ENCODE peak calls at places on chromosome 11, in eight cellular contexts. K is cardiac fibroblast; F is CD4-positive, alpha-beta memory T cell; U is heart left ventricle; Z is mammary epithelial cell; Y is mesendoderm; T is naive thymus-derived CD4-positive, alpha-beta T cell; V is brain microvascular endothelial cell. P is an unnamed sample.

GRCh38 chr11:60942207-60942606 is 9.8 kb downstream of the SLC15A3 start:
- DNase-seq in K (no peak), F (no peak), U (no peak), Z (no peak), Y (no peak), T (no peak), V (no peak), P (no peak)

GRCh38 chr11:12560861-12561260 is 113.4 kb upstream of the TEAD1 start:
- DNase-seq in K (no peak), F (no peak), U (no peak), Z (no peak), Y (no peak), T (no peak), V (no peak), P (no peak)

GRCh38 chr11:116170526-116171120 is 602.2 kb downstream of the BUD13 start:
- DNase-seq in K (no peak), F (no peak), U (no peak), Z (no peak), Y (no peak), T (no peak), V (no peak), P (no peak)

GRCh38 chr11:3164540-3165151 is 464 bp downstream of the OSBPL5 start:
- DNase-seq in K (no peak), F (no peak), U (peak), Z (no peak), Y (peak), T (no peak), V (no peak), P (no peak)

GRCh38 chr11:47003180-47003877 is 66.8 kb downstream of the CSTPP1 start:
- DNase-seq in K (no peak), F (no peak), U (peak), Z (no peak), Y (no peak), T (no peak), V (no peak), P (no peak)

GRCh38 chr11:117546431-117547160 is 218.9 kb downstream of the CEP164 start:
- DNase-seq in K (no peak), F (no peak), U (no peak), Z (no peak), Y (no peak), T (no peak), V (no peak), P (no peak)

GRCh38 chr11:20634044-20634443 is 34.6 kb downstream of the SLC6A5 start:
- DNase-seq in K (peak), F (no peak), U (no peak), Z (no peak), Y (peak), T (no peak), V (no peak), P (no peak)

GRCh38 chr11:121350314-121351046 is 57.9 kb downstream of the SC5D start:
- DNase-seq in K (no peak), F (no peak), U (no peak), Z (no peak), Y (no peak), T (no peak), V (no peak), P (no peak)

GRCh38 chr11:108912587-108912986 is 247.7 kb downstream of the DDX10 start:
- DNase-seq in K (peak), F (no peak), U (no peak), Z (peak), Y (peak), T (no peak), V (peak), P (no peak)

GRCh38 chr11:29063630-29064361 is 953.0 kb downstream of the KCNA4 start:
- DNase-seq in K (peak), F (no peak), U (no peak), Z (no peak), Y (no peak), T (no peak), V (no peak), P (no peak)

GRCh38 chr11:109241988-109242387 is 180.0 kb upstream of the C11orf87 start:
- DNase-seq in K (no peak), F (no peak), U (no peak), Z (peak), Y (peak), T (no peak), V (no peak), P (no peak)

GRCh38 chr11:78327945-78328344 is 89.7 kb downstream of the GAB2 start:
- DNase-seq in K (no peak), F (no peak), U (no peak), Z (no peak), Y (no peak), T (no peak), V (no peak), P (no peak)

GRCh38 chr11:2089536-2090165 is 49.5 kb downstream of the IGF2 start:
- DNase-seq in K (peak), F (no peak), U (peak), Z (peak), Y (peak), T (no peak), V (no peak), P (no peak)

GRCh38 chr11:14183973-14184372 is 175.0 kb downstream of the RRAS2 start:
- DNase-seq in K (no peak), F (no peak), U (no peak), Z (no peak), Y (no peak), T (no peak), V (no peak), P (no peak)

GRCh38 chr11:90364527-90364926 is 141.7 kb upstream of the CHORDC1 start:
- DNase-seq in K (no peak), F (no peak), U (no peak), Z (peak), Y (no peak), T (no peak), V (no peak), P (no peak)

GRCh38 chr11:112858289-112859023 is 102.8 kb upstream of the NCAM1 start:
- DNase-seq in K (no peak), F (no peak), U (no peak), Z (no peak), Y (no peak), T (no peak), V (no peak), P (no peak)

GRCh38 chr11:114125959-114126358 is 66.4 kb downstream of the ZBTB16 start:
- DNase-seq in K (no peak), F (no peak), U (no peak), Z (no peak), Y (no peak), T (no peak), V (no peak), P (no peak)

GRCh38 chr11:45881708-45882368 is 3.6 kb upstream of the MAPK8IP1 start:
- DNase-seq in K (no peak), F (no peak), U (no peak), Z (no peak), Y (no peak), T (no peak), V (no peak), P (no peak)

GRCh38 chr11:76233936-76234703 is 27.8 kb upstream of the WNT11 start:
- DNase-seq in K (peak), F (no peak), U (peak), Z (peak), Y (no peak), T (no peak), V (no peak), P (no peak)

GRCh38 chr11:2569731-2570210 is 125.0 kb downstream of the KCNQ1 start:
- DNase-seq in K (no peak), F (no peak), U (peak), Z (no peak), Y (no peak), T (no peak), V (no peak), P (no peak)

GRCh38 chr11:3642071-3642951 is 519 bp upstream of the ART5 start:
- DNase-seq in K (peak), F (peak), U (peak), Z (peak), Y (peak), T (peak), V (peak), P (peak)

GRCh38 chr11:103633819-103634590 is 402.4 kb upstream of the DDI1 start:
- DNase-seq in K (no peak), F (no peak), U (no peak), Z (no peak), Y (no peak), T (no peak), V (no peak), P (no peak)

GRCh38 chr11:118912742-118913410 is 12.8 kb downstream of the BCL9L start:
- DNase-seq in K (peak), F (no peak), U (no peak), Z (peak), Y (peak), T (no peak), V (no peak), P (no peak)

GRCh38 chr11:46315783-46316563 is 31.3 kb upstream of the DGKZ start:
- DNase-seq in K (no peak), F (no peak), U (peak), Z (no peak), Y (no peak), T (no peak), V (no peak), P (no peak)

GRCh38 chr11:65651589-65652510 is 10.9 kb downstream of the RELA start:
- DNase-seq in K (peak), F (no peak), U (peak), Z (peak), Y (no peak), T (no peak), V (no peak), P (no peak)

GRCh38 chr11:77842451-77843121 is 21.6 kb downstream of the AAMDC start:
- DNase-seq in K (peak), F (no peak), U (no peak), Z (no peak), Y (no peak), T (no peak), V (peak), P (no peak)

GRCh38 chr11:85088286-85088685 is 538.9 kb downstream of the DLG2 start:
- DNase-seq in K (peak), F (no peak), U (no peak), Z (no peak), Y (no peak), T (no peak), V (no peak), P (no peak)

GRCh38 chr11:111775024-111775710 is 9.0 kb upstream of the PPP2R1B start:
- DNase-seq in K (peak), F (no peak), U (peak), Z (no peak), Y (no peak), T (no peak), V (no peak), P (no peak)

GRCh38 chr11:130897262-130898182 is 18.8 kb downstream of the SNX19 start:
- DNase-seq in K (peak), F (no peak), U (peak), Z (peak), Y (no peak), T (no peak), V (peak), P (no peak)

GRCh38 chr11:128324531-128325141 is 262.7 kb downstream of the ETS1 start:
- DNase-seq in K (no peak), F (peak), U (no peak), Z (no peak), Y (no peak), T (peak), V (no peak), P (peak)

GRCh38 chr11:33065445-33066178 is 26.2 kb downstream of the TCP11L1 start:
- DNase-seq in K (peak), F (peak), U (peak), Z (peak), Y (peak), T (peak), V (peak), P (peak)

GRCh38 chr11:78138694-78139421 is 568 bp downstream of the ALG8 start:
- DNase-seq in K (peak), F (no peak), U (no peak), Z (peak), Y (peak), T (peak), V (peak), P (no peak)

GRCh38 chr11:65184146-65184545 is 2.4 kb downstream of the CAPN1 start:
- DNase-seq in K (no peak), F (no peak), U (no peak), Z (no peak), Y (peak), T (no peak), V (no peak), P (no peak)

GRCh38 chr11:34173050-34173449 is 67.6 kb downstream of the NAT10 start:
- DNase-seq in K (no peak), F (no peak), U (no peak), Z (no peak), Y (no peak), T (no peak), V (no peak), P (no peak)

GRCh38 chr11:121615506-121615905 is 162.7 kb upstream of the SORL1-AS1 start:
- DNase-seq in K (peak), F (no peak), U (no peak), Z (peak), Y (no peak), T (no peak), V (peak), P (no peak)

GRCh38 chr11:46918087-46918751 is at the start of gene LRP4:
- DNase-seq in K (no peak), F (no peak), U (peak), Z (no peak), Y (peak), T (peak), V (no peak), P (peak)

GRCh38 chr11:17389957-17390649 is 1.6 kb upstream of the KCNJ11 start:
- DNase-seq in K (no peak), F (no peak), U (no peak), Z (no peak), Y (no peak), T (no peak), V (no peak), P (no peak)

GRCh38 chr11:17388609-17389204 is at the start of gene KCNJ11:
- DNase-seq in K (no peak), F (no peak), U (no peak), Z (no peak), Y (peak), T (no peak), V (no peak), P (no peak)

GRCh38 chr11:17387811-17388210 is 648 bp downstream of the KCNJ11 start:
- DNase-seq in K (no peak), F (no peak), U (no peak), Z (no peak), Y (no peak), T (no peak), V (no peak), P (no peak)

GRCh38 chr11:17387280-17387679 is 1.2 kb downstream of the KCNJ11 start:
- DNase-seq in K (no peak), F (no peak), U (no peak), Z (no peak), Y (no peak), T (no peak), V (no peak), P (no peak)

GRCh38 chr11:17389205-17389956 is 922 bp upstream of the KCNJ11 start:
- DNase-seq in K (peak), F (peak), U (peak), Z (peak), Y (peak), T (peak), V (no peak), P (peak)
- H3K4me3 ChIP-seq in K (peak), F (peak), U (peak), Z (peak), Y (peak), T (peak), V (peak), P (peak)

DNA sequence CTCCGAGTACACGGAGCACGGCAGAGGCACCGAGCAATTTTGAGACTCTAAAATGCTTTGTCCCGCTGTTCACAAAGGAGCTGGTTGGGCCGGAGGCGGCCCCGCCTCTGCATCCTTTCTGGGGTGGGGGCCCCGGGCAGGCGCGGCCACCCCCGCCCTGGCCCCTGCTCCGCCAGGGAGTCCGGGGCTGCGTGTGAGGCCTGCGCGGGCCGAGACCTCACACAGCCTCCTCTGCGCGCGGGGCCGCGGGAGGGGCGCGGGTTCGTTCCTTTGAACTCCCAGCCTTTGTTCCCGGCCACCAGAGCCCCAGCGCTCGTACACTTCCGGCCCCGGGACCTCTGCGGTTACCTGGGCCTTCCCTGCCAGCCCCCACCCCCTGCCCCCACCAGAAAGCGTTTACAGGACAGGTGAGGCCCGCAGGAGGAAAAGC is 1.6 kb downstream of the FGF19 start:
- DNase-seq in K (no peak), F (no peak), U (no peak), Z (no peak), Y (peak), T (no peak), V (no peak), P (no peak)
- H3K4me3 ChIP-seq in K (no peak), F (no peak), U (no peak), Z (no peak), Y (no peak), T (no peak), V (no peak), P (no peak)

GRCh38 chr11:567629-568258 is 7.0 kb downstream of the RASSF7 start:
- DNase-seq in K (no peak), F (no peak), U (no peak), Z (no peak), Y (no peak), T (no peak), V (no peak), P (peak)

GRCh38 chr11:569273-569885 is 6.9 kb upstream of the PHRF1 start:
- DNase-seq in K (no peak), F (no peak), U (peak), Z (no peak), Y (no peak), T (no peak), V (no peak), P (no peak)

GRCh38 chr11:565921-566509 is 5.2 kb downstream of the RASSF7 start:
- DNase-seq in K (no peak), F (no peak), U (no peak), Z (no peak), Y (peak), T (no peak), V (no peak), P (no peak)

GRCh38 chr11:568306-569259 is 7.7 kb upstream of the PHRF1 start:
- DNase-seq in K (peak), F (peak), U (peak), Z (peak), Y (peak), T (peak), V (peak), P (peak)

DNA sequence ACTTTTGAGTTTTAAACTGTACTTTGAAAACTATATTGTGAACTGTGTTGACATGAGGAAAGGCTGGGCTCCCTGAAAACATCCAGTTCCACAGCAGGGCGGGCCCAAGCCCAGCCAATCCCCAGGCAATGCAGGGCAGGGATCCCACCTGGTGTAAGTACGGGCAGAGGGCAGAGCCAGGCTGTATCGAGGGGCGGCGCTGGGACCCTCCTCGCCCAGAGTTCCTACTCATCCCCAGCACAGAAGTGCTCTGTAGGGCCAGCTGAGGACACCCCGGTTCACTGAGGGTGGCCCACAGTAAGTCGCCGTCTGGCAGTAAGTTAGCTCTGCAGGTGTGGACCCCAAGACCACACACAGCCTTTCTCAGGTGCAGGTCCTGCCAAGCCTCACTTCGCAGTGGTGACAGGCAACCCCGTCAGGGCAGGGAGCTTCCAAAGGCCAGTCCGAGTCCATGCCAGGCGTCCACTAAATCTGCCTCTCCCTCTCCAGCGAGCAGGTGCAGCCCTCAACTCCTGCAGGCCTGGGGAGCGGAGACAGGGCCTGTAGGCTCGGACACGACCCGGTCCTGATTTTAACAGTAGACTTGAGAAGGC is 6.4 kb downstream of the RASSF7 start:
- DNase-seq in K (no peak), F (no peak), U (no peak), Z (no peak), Y (no peak), T (no peak), V (no peak), P (no peak)
- H3K4me3 ChIP-seq in K (peak), F (no peak), U (peak), Z (peak), Y (no peak), T (no peak), V (no peak), P (no peak)

GRCh38 chr11:36564376-36565032 is 3.3 kb upstream of the RAG1 start:
- DNase-seq in K (peak), F (peak), U (peak), Z (peak), Y (peak), T (no peak), V (peak), P (no peak)
- H3K4me3 ChIP-seq in K (peak), F (no peak), U (peak), Z (peak), Y (no peak), T (no peak), V (peak), P (no peak)

GRCh38 chr11:41398175-41398574 is 61.3 kb downstream of the LRRC4C start:
- DNase-seq in K (no peak), F (no peak), U (no peak), Z (no peak), Y (no peak), T (no peak), V (no peak), P (no peak)

GRCh38 chr11:41400124-41400523 is 59.3 kb downstream of the LRRC4C start:
- DNase-seq in K (no peak), F (no peak), U (no peak), Z (no peak), Y (no peak), T (no peak), V (no peak), P (no peak)

GRCh38 chr11:41392591-41392990 is 66.9 kb downstream of the LRRC4C start:
- DNase-seq in K (no peak), F (no peak), U (no peak), Z (no peak), Y (peak), T (no peak), V (no peak), P (no peak)

GRCh38 chr11:41394562-41395160 is 64.8 kb downstream of the LRRC4C start:
- DNase-seq in K (no peak), F (no peak), U (no peak), Z (no peak), Y (no peak), T (no peak), V (no peak), P (no peak)
- H3K4me3 ChIP-seq in K (no peak), F (no peak), U (no peak), Z (no peak), Y (no peak), T (no peak), V (no peak), P (no peak)

GRCh38 chr11:44316388-44317240 is 6.7 kb upstream of the ALX4 start:
- DNase-seq in K (no peak), F (no peak), U (no peak), Z (no peak), Y (no peak), T (no peak), V (no peak), P (no peak)
- H3K4me3 ChIP-seq in K (peak), F (no peak), U (peak), Z (peak), Y (peak), T (no peak), V (peak), P (peak)

DNA sequence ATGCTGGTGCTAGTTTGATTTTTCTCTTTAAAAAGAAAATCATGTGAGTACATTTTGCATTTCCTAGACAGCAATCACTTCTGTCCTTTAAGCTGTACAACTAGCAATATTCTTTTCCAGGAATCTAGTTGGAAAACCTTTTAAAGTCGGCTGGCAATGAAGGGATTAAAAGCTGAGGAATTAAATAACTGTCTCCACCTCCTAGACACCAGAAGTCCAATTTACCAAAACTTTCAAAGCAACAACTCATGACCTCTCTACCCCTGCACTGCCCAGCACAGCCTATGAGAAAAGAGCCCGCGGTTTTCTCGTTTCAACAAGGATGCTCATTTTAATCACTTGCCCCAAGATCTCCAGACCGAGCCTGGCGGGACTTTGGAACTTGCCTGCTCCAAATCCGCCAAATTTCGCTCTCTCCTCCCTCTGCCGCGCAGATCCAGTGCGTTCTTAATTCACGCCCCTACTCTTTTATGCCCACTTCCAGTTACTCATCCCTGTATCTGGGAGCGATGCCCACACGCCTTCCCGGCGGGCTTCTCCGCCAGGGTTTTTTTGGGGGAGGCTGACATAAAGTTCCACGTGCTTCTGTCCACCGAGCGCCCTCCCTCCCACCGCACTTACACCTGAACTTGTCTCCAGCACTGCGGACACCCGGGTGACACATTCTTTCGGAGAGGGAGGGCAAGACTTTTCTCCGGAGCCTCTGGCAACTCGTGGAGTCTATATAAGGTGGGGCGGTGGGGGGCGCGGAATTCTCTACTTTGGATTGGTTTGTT is 2.5 kb downstream of the MPPED2 start:
- DNase-seq in K (no peak), F (no peak), U (peak), Z (no peak), Y (peak), T (no peak), V (no peak), P (no peak)
- H3K4me3 ChIP-seq in K (no peak), F (no peak), U (peak), Z (no peak), Y (no peak), T (no peak), V (no peak), P (no peak)

P was measured in effector memory CD4-positive, alpha-beta T cell.